ENCODE peak calls at places on chromosomes 6 and 20, in six cellular contexts. X, A, G, T, J and L are unnamed samples.
A peak's percentile ranks its signal among the peaks of the same experiment; 100 is the strongest.

GRCh38 chr6:11350294-11350693 is 117.8 kb upstream of the NEDD9 start:
- DNase-seq in A (no peak), J (peak; percentile 40), X (no peak), T (no peak), G (no peak), L (no peak)

GRCh38 chr6:42963855-42964605 is 3.5 kb downstream of the GNMT start:
- DNase-seq in X (peak; percentile 84), J (peak; percentile 55), A (no peak), T (peak; percentile 36), G (no peak), L (peak; percentile 59)

GRCh38 chr20:54622338-54623280 is 147.2 kb downstream of the DOK5 start:
- DNase-seq in T (no peak), J (peak; percentile 78), X (no peak), G (no peak), A (peak; percentile 29), L (no peak)

GRCh38 chr6:147205690-147206600 is 1.7 kb downstream of the STXBP5 start:
- DNase-seq in T (no peak), A (no peak), X (peak; percentile 11), J (peak; percentile 42), G (no peak), L (no peak)

GRCh38 chr6:7730411-7730810 is 4.5 kb downstream of the BMP6 start:
- DNase-seq in X (no peak), T (no peak), A (no peak), G (no peak), J (no peak), L (no peak)

GRCh38 chr20:40797425-40797824 is 108.4 kb upstream of the MAFB start:
- DNase-seq in A (peak; percentile 4), G (no peak), J (peak; percentile 36), T (peak; percentile 1), X (peak; percentile 38), L (no peak)

GRCh38 chr20:59010995-59011873 is 4.2 kb upstream of the CTSZ start:
- DNase-seq in A (peak; percentile 25), J (peak; percentile 91), T (no peak), X (peak; percentile 15), G (peak; percentile 79), L (no peak)

GRCh38 chr6:97819680-97820079 is 536.7 kb upstream of the MMS22L start:
- DNase-seq in X (peak; percentile 22), A (no peak), J (no peak), G (no peak), T (no peak), L (no peak)

GRCh38 chr20:19661717-19662637 is 96.1 kb upstream of the RIN2 start:
- DNase-seq in X (peak; percentile 70), A (peak; percentile 71), J (peak; percentile 81), T (peak; percentile 29), G (peak; percentile 63), L (peak; percentile 16)

GRCh38 chr20:57013741-57014140 is 252.7 kb downstream of the BMP7 start:
- DNase-seq in T (no peak), G (no peak), A (no peak), X (peak; percentile 83), J (no peak), L (no peak)

GRCh38 chr6:1103027-1103426 is 208.9 kb upstream of the FOXQ1 start:
- DNase-seq in J (no peak), T (no peak), X (no peak), G (no peak), A (no peak), L (no peak)

GRCh38 chr20:53427951-53428350 is 165.7 kb downstream of the ZNF217 start:
- DNase-seq in G (no peak), T (no peak), A (no peak), J (no peak), X (no peak), L (no peak)

GRCh38 chr20:36197271-36197670 is 39.0 kb upstream of the AAR2 start:
- DNase-seq in G (no peak), J (no peak), T (no peak), X (no peak), A (no peak), L (no peak)

GRCh38 chr20:46182801-46183200 is 64.7 kb downstream of the CD40 start:
- DNase-seq in A (no peak), G (no peak), J (no peak), X (no peak), T (no peak), L (no peak)

GRCh38 chr6:123804771-123805540 is 1.3 kb downstream of the NKAIN2 start:
- DNase-seq in A (no peak), X (no peak), J (no peak), T (no peak), G (no peak), L (no peak)

GRCh38 chr6:74805841-74806696 is 399.8 kb downstream of the COL12A1 start:
- DNase-seq in G (no peak), J (peak; percentile 38), X (no peak), T (no peak), A (no peak), L (no peak)

GRCh38 chr6:163860194-163861081 is 445.9 kb downstream of the QKI start:
- DNase-seq in X (no peak), J (peak; percentile 22), A (no peak), G (no peak), T (no peak), L (no peak)

GRCh38 chr6:75611702-75612375 is 10.2 kb downstream of the SENP6 start:
- DNase-seq in G (no peak), X (no peak), T (no peak), J (peak; percentile 75), A (no peak), L (peak; percentile 24)

GRCh38 chr6:158686791-158687381 is 37.0 kb downstream of the SYTL3 start:
- DNase-seq in G (no peak), T (peak; percentile 77), X (no peak), A (no peak), J (no peak), L (peak; percentile 73)

GRCh38 chr6:87561012-87561411 is 28.8 kb downstream of the RARS2 start:
- DNase-seq in T (no peak), X (no peak), A (no peak), G (no peak), J (no peak), L (no peak)

GRCh38 chr6:32982084-32982701 is 13.8 kb downstream of the BRD2 start:
- DNase-seq in A (no peak), G (no peak), T (no peak), X (no peak), J (peak; percentile 41), L (peak; percentile 20)

GRCh38 chr6:88236961-88237360 is 70.8 kb upstream of the CNR1 start:
- DNase-seq in G (no peak), X (no peak), J (no peak), T (no peak), A (no peak), L (no peak)

GRCh38 chr6:169255643-169256042 is 2.0 kb upstream of the THBS2 start:
- DNase-seq in X (no peak), G (no peak), T (no peak), A (no peak), J (no peak), L (no peak)

DNA sequence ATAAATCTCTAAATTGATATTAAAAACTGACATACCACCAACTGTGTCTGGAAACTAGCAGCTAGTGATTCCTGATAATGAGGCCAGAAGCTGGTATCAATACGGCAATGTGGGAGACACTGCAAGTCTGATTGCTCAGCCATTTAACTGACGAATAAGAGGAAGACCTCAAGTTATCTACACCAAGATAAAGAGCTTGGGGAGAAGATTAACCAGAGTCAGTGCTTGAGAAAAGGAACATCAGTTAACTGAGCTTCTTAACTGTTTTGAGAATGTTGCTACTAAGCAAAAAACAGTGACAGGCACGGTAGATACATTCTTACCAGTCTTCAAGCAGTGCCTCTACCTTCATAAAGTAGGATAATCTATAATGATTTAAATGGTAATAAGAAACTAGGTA is 140.4 kb upstream of the TENT5A start:
- DNase-seq in A (no peak), T (no peak), X (no peak), G (no peak), J (no peak), L (no peak)
- H3K4me1 ChIP-seq in A (no peaks in the 10 kb centered on the region), T (no peaks in the 10 kb centered on the region), X (peaks cover 8% of the 10 kb centered on the region), G (no peaks in the 10 kb centered on the region), J (peaks cover 80% of the 10 kb centered on the region), L (no peaks in the 10 kb centered on the region)

GRCh38 chr6:13952101-13952500 is 27.3 kb downstream of the RNF182 start:
- DNase-seq in A (no peak), X (no peak), J (no peak), G (no peak), T (no peak), L (no peak)
- H3K4me1 ChIP-seq in A (no peaks in the 10 kb centered on the region), X (peaks cover 2% of the 10 kb centered on the region), J (peaks cover 14% of the 10 kb centered on the region), G (no peaks in the 10 kb centered on the region), T (no peaks in the 10 kb centered on the region), L (no peaks in the 10 kb centered on the region)

DNA sequence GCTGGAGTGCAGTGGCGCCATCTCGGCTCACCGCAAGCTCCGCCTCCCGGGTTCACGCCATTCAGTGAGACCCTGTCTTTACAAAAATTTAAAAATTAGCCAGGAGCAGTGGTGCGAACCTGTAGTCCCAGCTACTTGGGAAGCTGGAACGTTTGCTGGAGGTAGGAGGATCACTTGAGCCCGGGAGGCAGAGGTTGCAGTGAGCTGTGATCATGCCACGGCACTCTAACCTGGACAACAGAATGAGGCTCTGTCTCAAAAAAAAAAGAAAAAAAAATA is 5.7 kb upstream of the PARD6B start:
- DNase-seq in X (no peak), T (no peak), A (no peak), J (no peak), G (no peak), L (no peak)
- H3K4me1 ChIP-seq in X (peaks cover 25% of the 10 kb centered on the region), T (peaks cover 4% of the 10 kb centered on the region), A (peaks cover 36% of the 10 kb centered on the region), J (peaks cover 23% of the 10 kb centered on the region), G (peaks cover 9% of the 10 kb centered on the region), L (peaks cover 5% of the 10 kb centered on the region)

GRCh38 chr20:17640875-17641378 is 41.1 kb downstream of the RRBP1 start:
- DNase-seq in A (no peak), X (no peak), T (no peak), G (no peak), J (no peak), L (no peak)
- H3K4me1 ChIP-seq in A (peaks cover 30% of the 10 kb centered on the region), X (peaks cover 13% of the 10 kb centered on the region), T (no peaks in the 10 kb centered on the region), G (no peaks in the 10 kb centered on the region), J (no peaks in the 10 kb centered on the region), L (no peaks in the 10 kb centered on the region)

GRCh38 chr20:47334022-47334551 is 22.4 kb downstream of the ZMYND8 start:
- DNase-seq in X (no peak), G (no peak), T (no peak), A (no peak), J (peak; percentile 92), L (no peak)
- H3K4me1 ChIP-seq in X (peaks cover 14% of the 10 kb centered on the region), G (peaks cover 23% of the 10 kb centered on the region), T (no peaks in the 10 kb centered on the region), A (peaks cover 64% of the 10 kb centered on the region), J (peaks cover 64% of the 10 kb centered on the region), L (peaks cover 5% of the 10 kb centered on the region)